ENCODE peak calls at places on chromosomes 4 and X, in seven cellular contexts. G is K562, J is lung, V is GM13977, Z is astrocyte, H is IMR-90, T is cardiac fibroblast. M is an unnamed sample.

GRCh38 chr4:123731009-123731408 is 334.4 kb downstream of the SPRY1 start:
- DNase-seq in H (no peak), V (no peak), J (no peak), G (no peak), Z (no peak), T (no peak), M (no peak)

GRCh38 chr4:56186808-56187523 is 200.3 kb downstream of the AASDH start:
- DNase-seq in Z (no peak), H (no peak), T (no peak), J (no peak), G (no peak), V (no peak), M (no peak)

GRCh38 chr4:139297001-139297410 is 4.3 kb upstream of the NAA15 start:
- DNase-seq in G (no peak), J (no peak), T (peak; percentile 46), Z (peak; percentile 47), V (peak; percentile 30), H (peak; percentile 54), M (no peak)

GRCh38 chr4:182175788-182176519 is 67.2 kb upstream of the TENM3 start:
- DNase-seq in V (no peak), J (no peak), T (no peak), G (no peak), Z (peak; percentile 65), H (peak; percentile 63), M (no peak)

GRCh38 chrX:155880586-155881157 is 473 bp upstream of the VAMP7 start:
- DNase-seq in Z (no peak), G (no peak), V (no peak), J (no peak), H (no peak), T (peak; percentile 11), M (no peak)

GRCh38 chr4:147088141-147088540 is 142.5 kb upstream of the TTC29 start:
- DNase-seq in G (no peak), Z (no peak), H (peak; percentile 16), J (no peak), V (no peak), T (no peak), M (no peak)

GRCh38 chr4:39480251-39480650 is 21.4 kb downstream of the LIAS start:
- DNase-seq in T (no peak), J (no peak), V (no peak), H (no peak), Z (no peak), G (no peak), M (no peak)

GRCh38 chr4:92433272-92433758 is 129.5 kb downstream of the GRID2 start:
- DNase-seq in V (no peak), J (no peak), Z (no peak), G (no peak), H (no peak), T (no peak), M (no peak)

GRCh38 chr4:105894570-105895323 is 524 bp upstream of the NPNT start:
- DNase-seq in Z (peak; percentile 32), T (no peak), J (peak; percentile 57), G (no peak), V (peak; percentile 45), H (no peak), M (no peak)

GRCh38 chrX:50165727-50166126 is 35.1 kb downstream of the AKAP4 start:
- DNase-seq in T (no peak), V (no peak), H (no peak), G (no peak), Z (no peak), J (no peak), M (no peak)

GRCh38 chr4:44425614-44426208 is 22.9 kb downstream of the KCTD8 start:
- DNase-seq in Z (no peak), H (peak; percentile 2), G (no peak), V (no peak), J (no peak), T (peak; percentile 32), M (peak; percentile 50)
- TF ChIP-seq CTCF in Z (peak; percentile 71), H (peak; percentile 43), G (peak; percentile 2), V (no peak), J (no peak), T (peak; percentile 58), M (peak; percentile 69)

DNA sequence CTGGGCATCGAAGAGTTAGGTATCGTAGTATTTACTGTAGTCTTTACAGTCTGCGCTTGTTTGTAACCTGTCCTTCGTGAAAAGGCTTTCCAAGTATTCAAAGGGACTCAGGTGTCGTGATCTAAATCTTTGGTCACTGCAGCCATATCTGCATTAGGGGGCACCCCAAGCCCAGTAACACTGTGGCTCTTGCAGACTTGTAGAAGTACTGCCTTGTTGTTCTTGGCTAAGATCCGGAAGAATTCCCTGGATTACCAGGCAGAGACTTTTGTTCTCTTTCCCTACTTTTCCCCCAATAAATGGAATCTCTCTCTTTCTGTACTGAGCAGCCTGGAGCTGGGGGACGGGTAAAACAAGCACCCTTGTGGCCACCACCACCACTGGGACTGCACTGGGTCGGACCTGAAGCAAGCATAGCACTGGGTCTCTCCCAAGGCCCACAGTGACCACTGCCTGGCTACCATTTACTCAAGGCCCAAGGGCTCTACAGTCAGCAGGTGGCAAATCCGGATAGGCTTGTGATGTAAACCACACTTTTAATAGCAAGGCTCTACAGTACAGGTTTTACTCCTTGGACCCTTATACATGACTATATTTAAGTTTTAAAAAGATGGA is 12.0 kb downstream of the CXorf58 start:
- DNase-seq in Z (no peak), G (no peak), J (no peak), V (no peak), T (peak; percentile 7), H (no peak), M (peak; percentile 38)
- TF ChIP-seq CTCF in Z (no peak), G (peak; percentile 6), J (no peak), V (no peak), T (no peak), H (no peak), M (peak; percentile 9)

GRCh38 chr4:152935138-152935537 is 985 bp upstream of the FHDC1 start:
- DNase-seq in Z (no peak), H (no peak), V (peak; percentile 44), J (no peak), G (peak; percentile 70), T (no peak), M (no peak)
- TF ChIP-seq CTCF in Z (no peak), H (no peak), V (no peak), J (no peak), G (peak; percentile 31), T (no peak), M (no peak)

DNA sequence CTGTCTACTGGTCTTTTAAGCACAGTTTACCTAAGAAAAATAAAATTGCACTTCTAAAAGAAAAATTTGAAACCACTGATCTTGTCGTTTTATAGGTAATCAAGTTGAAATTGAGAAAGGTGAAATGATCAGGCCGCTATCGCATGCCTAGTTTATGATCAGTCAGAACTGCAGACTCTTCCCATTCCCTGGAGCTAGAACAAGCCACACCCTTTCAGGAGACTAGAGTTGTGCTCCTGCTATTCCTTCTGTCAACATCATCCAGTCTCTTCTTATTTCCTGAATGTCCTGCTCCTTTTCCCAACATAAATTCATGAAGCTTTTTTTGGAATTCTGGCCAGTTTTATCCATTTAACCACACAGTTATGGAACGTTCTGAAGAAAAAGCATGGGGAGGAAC is 135.1 kb downstream of the SLC7A11 start:
- DNase-seq in G (no peak), H (no peak), T (no peak), J (no peak), Z (no peak), V (no peak), M (no peak)
- TF ChIP-seq CTCF in G (no peak), H (no peak), T (no peak), J (no peak), Z (no peak), V (no peak), M (no peak)

GRCh38 chrX:15511563-15511962 is 11.0 kb downstream of the BMX start:
- DNase-seq in T (peak; percentile 15), V (no peak), Z (no peak), H (no peak), J (no peak), G (no peak), M (peak; percentile 36)
- TF ChIP-seq CTCF in T (no peak), V (no peak), Z (no peak), H (no peak), J (no peak), G (no peak), M (no peak)

GRCh38 chr4:79325864-79326328 is at the start of gene NAA11:
- DNase-seq in H (no peak), T (no peak), V (no peak), Z (no peak), G (peak; percentile 69), J (no peak), M (no peak)
- TF ChIP-seq CTCF in H (no peak), T (no peak), V (no peak), Z (no peak), G (no peak), J (no peak), M (no peak)

DNA sequence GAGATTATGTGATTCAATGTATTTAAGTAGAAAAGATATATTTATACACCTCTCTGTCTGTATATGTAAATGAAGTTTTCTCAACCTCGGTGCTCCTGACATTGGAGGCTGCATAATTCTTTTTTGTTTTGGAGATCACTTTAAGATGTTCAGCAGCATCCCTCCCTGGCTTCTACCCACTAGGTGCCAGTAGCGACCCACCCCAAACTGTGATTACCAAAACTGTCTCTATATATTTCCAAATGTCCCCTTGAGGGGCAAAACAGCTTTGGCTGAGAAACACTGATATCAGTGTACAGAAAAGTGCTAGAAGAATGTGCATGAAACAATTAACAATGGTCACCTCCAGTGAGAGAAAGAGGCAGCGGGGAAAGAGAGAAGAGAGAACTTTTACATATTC is 51.2 kb downstream of the DCX start:
- DNase-seq in T (no peak), Z (no peak), J (no peak), G (no peak), V (no peak), H (no peak), M (no peak)
- TF ChIP-seq CTCF in T (no peak), Z (no peak), J (no peak), G (no peak), V (no peak), H (no peak), M (no peak)

M was measured in fibroblast of pulmonary artery.